ENCODE peak calls at places on chromosomes 2 and 18, in seven cellular contexts. L is astrocyte of the spinal cord; N is activated CD4-positive, alpha-beta T cell treated with anti-CD3 and anti-CD28 coated beads, Interleukin-2, amount 50 U/mL, for 1 hour; Q is effector CD4-positive, alpha-beta T cell; C is Daoy; T is activated T-helper 1 cell treated with Interleukin-2 at 50 U/mL for 16 hours; P is aorta. A is an unnamed sample.

GRCh38 chr2:66869076-66869475 is 434.2 kb downstream of the MEIS1 start:
- DNase-seq in L (peak; percentile 79), P (no peak), C (peak; percentile 34), Q (no peak), T (no peak), N (no peak), A (no peak)

GRCh38 chr2:60437080-60437765 is 116.2 kb downstream of the BCL11A start:
- DNase-seq in L (no peak), N (no peak), P (no peak), C (no peak), Q (no peak), T (no peak), A (no peak)

GRCh38 chr2:31255911-31256571 is 22.1 kb downstream of the EHD3 start:
- DNase-seq in L (no peak), C (no peak), Q (no peak), N (no peak), P (no peak), T (no peak), A (no peak)

GRCh38 chr18:49055787-49056186 is 105.0 kb upstream of the SMAD7 start:
- DNase-seq in Q (no peak), C (peak; percentile 88), N (no peak), P (peak; percentile 84), T (no peak), L (peak; percentile 67), A (no peak)

GRCh38 chr2:25290811-25291510 is 50.8 kb downstream of the DNMT3A start:
- DNase-seq in C (peak; percentile 56), T (no peak), Q (no peak), P (peak; percentile 85), L (no peak), N (no peak), A (no peak)

GRCh38 chr2:164694275-164694695 is 73.0 kb upstream of the GRB14 start:
- DNase-seq in T (no peak), N (no peak), L (no peak), P (no peak), C (no peak), Q (no peak), A (no peak)

GRCh38 chr2:166388488-166389070 is 12.8 kb upstream of the SCN9A start:
- DNase-seq in N (no peak), L (no peak), T (no peak), C (no peak), Q (no peak), P (no peak), A (no peak)

GRCh38 chr18:55779711-55780590 is 192.0 kb upstream of the TCF4 start:
- DNase-seq in L (peak; percentile 19), Q (no peak), C (peak; percentile 41), T (no peak), P (peak; percentile 77), N (no peak), A (no peak)

GRCh38 chr2:149931486-149931885 is 343.9 kb upstream of the MMADHC start:
- DNase-seq in P (no peak), T (no peak), C (no peak), L (no peak), N (no peak), Q (no peak), A (no peak)

GRCh38 chr2:95348609-95349567 is 51.7 kb downstream of the KCNIP3 start:
- DNase-seq in N (no peak), Q (no peak), L (no peak), C (peak; percentile 53), T (no peak), P (peak; percentile 65), A (no peak)

GRCh38 chr2:163401481-163401880 is 334.3 kb downstream of the FIGN start:
- DNase-seq in N (no peak), Q (no peak), P (no peak), C (peak; percentile 9), T (no peak), L (peak; percentile 78), A (no peak)

GRCh38 chr2:100537918-100538317 is 24.9 kb upstream of the PDCL3 start:
- DNase-seq in Q (no peak), L (no peak), T (no peak), N (no peak), C (no peak), P (no peak), A (no peak)

A was measured in T-helper 2 cell.